ENCODE peak calls at places on chromosome 14, in seven cellular contexts. J is fibroblast of the conjunctiva; Y is HuH-7.5; C is non-pigmented ciliary epithelial cell; T is substantia nigra; G is naive thymus-derived CD4-positive, alpha-beta T cell; D is pons. Z is an unnamed sample.

GRCh38 chr14:72665259-72665658 is 228.6 kb downstream of the DPF3 start:
- DNase-seq in J (peak; percentile 69), Y (no peak), C (peak; percentile 98), T (no peak), G (no peak), D (no peak), Z (peak; percentile 53)

GRCh38 chr14:65704850-65705249 is 292.3 kb downstream of the FUT8 start:
- DNase-seq in J (no peak), Y (no peak), C (no peak), T (no peak), G (no peak), D (no peak), Z (peak; percentile 10)

GRCh38 chr14:91281346-91281745 is 36.8 kb upstream of the GPR68 start:
- DNase-seq in J (no peak), Y (no peak), C (no peak), T (no peak), G (no peak), D (no peak), Z (no peak)

GRCh38 chr14:69615471-69616407 is 4.3 kb downstream of the SUSD6 start:
- DNase-seq in J (peak; percentile 39), Y (no peak), C (peak; percentile 38), T (no peak), G (peak; percentile 57), D (peak; percentile 88), Z (peak; percentile 84)

GRCh38 chr14:89029961-89030694 is 205.7 kb downstream of the TTC8 start:
- DNase-seq in J (no peak), Y (no peak), C (no peak), T (no peak), G (no peak), D (no peak), Z (no peak)

GRCh38 chr14:100620437-100621100 is 33.4 kb upstream of the BEGAIN start:
- DNase-seq in J (no peak), Y (no peak), C (no peak), T (no peak), G (no peak), D (no peak), Z (no peak)

GRCh38 chr14:69043007-69043444 is 63.9 kb upstream of the ACTN1 start:
- DNase-seq in J (no peak), Y (no peak), C (no peak), T (no peak), G (no peak), D (peak; percentile 69), Z (peak; percentile 53)

GRCh38 chr14:20093442-20093841 is 17.1 kb upstream of the OR4K17 start:
- DNase-seq in J (no peak), Y (no peak), C (no peak), T (no peak), G (no peak), D (no peak), Z (no peak)

GRCh38 chr14:77324816-77325745 is 4.2 kb downstream of the GSTZ1 start:
- DNase-seq in J (no peak), Y (no peak), C (no peak), T (no peak), G (no peak), D (no peak), Z (no peak)

GRCh38 chr14:23172096-23172495 is 11.4 kb downstream of the SLC7A8 start:
- DNase-seq in J (no peak), Y (no peak), C (no peak), T (no peak), G (no peak), D (no peak), Z (no peak)

GRCh38 chr14:96631621-96632362 is 129.6 kb downstream of the PAPOLA start:
- DNase-seq in J (no peak), Y (no peak), C (no peak), T (no peak), G (no peak), D (no peak), Z (no peak)

GRCh38 chr14:103121846-103122577 is 1.2 kb upstream of the TNFAIP2 start:
- DNase-seq in J (peak; percentile 61), Y (peak; percentile 69), C (no peak), T (no peak), G (no peak), D (no peak), Z (peak; percentile 85)

GRCh38 chr14:36915089-36915488 is 253.4 kb downstream of the PAX9 start:
- DNase-seq in J (no peak), Y (no peak), C (no peak), T (no peak), G (no peak), D (no peak), Z (no peak)

GRCh38 chr14:105203057-105203494 is 22.0 kb upstream of the NUDT14 start:
- DNase-seq in J (peak; percentile 22), Y (peak; percentile 94), C (no peak), T (no peak), G (peak; percentile 30), D (peak; percentile 58), Z (peak; percentile 64)

GRCh38 chr14:34592623-34593022 is 37.3 kb downstream of the SNX6 start:
- DNase-seq in J (no peak), Y (no peak), C (no peak), T (no peak), G (no peak), D (no peak), Z (no peak)

GRCh38 chr14:77791225-77791600 is 8.7 kb upstream of the ADCK1 start:
- DNase-seq in J (no peak), Y (no peak), C (no peak), T (no peak), G (no peak), D (no peak), Z (no peak)

GRCh38 chr14:103696466-103697071 is 18.7 kb downstream of the XRCC3 start:
- DNase-seq in J (peak; percentile 59), Y (no peak), C (peak; percentile 34), T (no peak), G (no peak), D (peak; percentile 28), Z (peak; percentile 43)

GRCh38 chr14:54259821-54260220 is 137.0 kb upstream of the CDKN3 start:
- DNase-seq in J (no peak), Y (no peak), C (no peak), T (no peak), G (no peak), D (no peak), Z (no peak)

GRCh38 chr14:44700184-44700583 is 193.1 kb upstream of the FSCB start:
- DNase-seq in J (no peak), Y (no peak), C (peak; percentile 22), T (no peak), G (no peak), D (no peak), Z (no peak)

GRCh38 chr14:87461704-87462103 is 531.3 kb downstream of the GALC start:
- DNase-seq in J (no peak), Y (no peak), C (no peak), T (no peak), G (no peak), D (no peak), Z (no peak)

GRCh38 chr14:105147701-105148603 is 20.6 kb downstream of the JAG2 start:
- DNase-seq in J (no peak), Y (no peak), C (no peak), T (no peak), G (no peak), D (no peak), Z (no peak)

GRCh38 chr14:72925815-72926291 is 411 bp upstream of the DCAF4 start:
- DNase-seq in J (no peak), Y (peak; percentile 40), C (no peak), T (no peak), G (no peak), D (no peak), Z (no peak)

GRCh38 chr14:101058571-101058970 is 155.0 kb upstream of the RTL1 start:
- DNase-seq in J (no peak), Y (no peak), C (no peak), T (no peak), G (no peak), D (no peak), Z (no peak)

GRCh38 chr14:102727336-102728095 is 49.7 kb upstream of the TRAF3 start:
- DNase-seq in J (no peak), Y (no peak), C (no peak), T (no peak), G (no peak), D (peak; percentile 40), Z (no peak)

GRCh38 chr14:88079624-88080023 is 74.7 kb downstream of the GPR65 start:
- DNase-seq in J (no peak), Y (no peak), C (no peak), T (no peak), G (no peak), D (no peak), Z (no peak)

GRCh38 chr14:94624537-94625352 is 12.6 kb downstream of the SERPINA3 start:
- DNase-seq in J (no peak), Y (no peak), C (no peak), T (no peak), G (no peak), D (no peak), Z (no peak)

GRCh38 chr14:89454971-89455370 is 37.9 kb upstream of the FOXN3 start:
- DNase-seq in J (no peak), Y (no peak), C (no peak), T (no peak), G (no peak), D (no peak), Z (no peak)

GRCh38 chr14:21526672-21527319 is 650 bp upstream of the SALL2 start:
- DNase-seq in J (no peak), Y (no peak), C (no peak), T (no peak), G (no peak), D (no peak), Z (no peak)

GRCh38 chr14:55313480-55313879 is 42.3 kb downstream of the FBXO34 start:
- DNase-seq in J (no peak), Y (no peak), C (no peak), T (no peak), G (no peak), D (no peak), Z (no peak)

GRCh38 chr14:59595071-59595470 is 18.5 kb upstream of the CCDC175 start:
- DNase-seq in J (no peak), Y (no peak), C (no peak), T (no peak), G (no peak), D (no peak), Z (no peak)

GRCh38 chr14:61586539-61587396 is 108.5 kb upstream of the HIF1A start:
- DNase-seq in J (no peak), Y (no peak), C (no peak), T (no peak), G (no peak), D (no peak), Z (peak; percentile 25)

GRCh38 chr14:33271216-33271615 is 332.5 kb downstream of the NPAS3 start:
- DNase-seq in J (no peak), Y (no peak), C (no peak), T (no peak), G (no peak), D (no peak), Z (no peak)